ENCODE peak calls at places on chromosomes 13 and 19, in eight cellular contexts. One of them, this sample, is unnamed.

GRCh38 chr19:44071824-44072542 is at the start of gene ZNF284:
- DNase-seq in neural crest cell: peak; percentile 73
- DNase-seq in RWPE1: peak; percentile 84
- DNase-seq in activated B cell treated with CpG ODN at 0.5 μM for 24 hours: peak; percentile 67
- DNase-seq in Calu3: peak; percentile 91
- DNase-seq in upper lobe of left lung: peak; percentile 90
- DNase-seq in cardiac muscle cell: peak; percentile 93
- DNase-seq in lung: peak; percentile 90
- DNase-seq in this sample: peak; percentile 97

GRCh38 chr19:11200931-11201330 is 3.6 kb upstream of the KANK2 start:
- DNase-seq in lung: no peak
- DNase-seq in RWPE1: no peak
- DNase-seq in cardiac muscle cell: no peak
- DNase-seq in activated B cell treated with CpG ODN at 0.5 μM for 24 hours: no peak
- DNase-seq in neural crest cell: no peak
- DNase-seq in upper lobe of left lung: no peak
- DNase-seq in Calu3: no peak
- DNase-seq in this sample: no peak

GRCh38 chr19:29478578-29479565 is 46.9 kb upstream of the VSTM2B start:
- DNase-seq in upper lobe of left lung: no peak
- DNase-seq in neural crest cell: peak; percentile 52
- DNase-seq in lung: peak; percentile 25
- DNase-seq in cardiac muscle cell: no peak
- DNase-seq in activated B cell treated with CpG ODN at 0.5 μM for 24 hours: no peak
- DNase-seq in Calu3: peak; percentile 31
- DNase-seq in RWPE1: no peak
- DNase-seq in this sample: peak; percentile 74

GRCh38 chr13:79772811-79773210 is 291.9 kb downstream of the NDFIP2 start:
- DNase-seq in cardiac muscle cell: no peak
- DNase-seq in Calu3: no peak
- DNase-seq in RWPE1: no peak
- DNase-seq in lung: no peak
- DNase-seq in activated B cell treated with CpG ODN at 0.5 μM for 24 hours: no peak
- DNase-seq in neural crest cell: no peak
- DNase-seq in upper lobe of left lung: no peak
- DNase-seq in this sample: no peak

GRCh38 chr19:55096061-55096701 is 20.5 kb downstream of the EPS8L1 start:
- DNase-seq in neural crest cell: no peak
- DNase-seq in lung: no peak
- DNase-seq in Calu3: no peak
- DNase-seq in activated B cell treated with CpG ODN at 0.5 μM for 24 hours: no peak
- DNase-seq in RWPE1: no peak
- DNase-seq in upper lobe of left lung: no peak
- DNase-seq in cardiac muscle cell: no peak
- DNase-seq in this sample: no peak

GRCh38 chr13:30047154-30047874 is 196.9 kb upstream of the UBL3 start:
- DNase-seq in RWPE1: no peak
- DNase-seq in activated B cell treated with CpG ODN at 0.5 μM for 24 hours: no peak
- DNase-seq in cardiac muscle cell: peak; percentile 27
- DNase-seq in lung: no peak
- DNase-seq in upper lobe of left lung: no peak
- DNase-seq in neural crest cell: no peak
- DNase-seq in Calu3: no peak
- DNase-seq in this sample: no peak

GRCh38 chr19:38900220-38900629 is 456 bp downstream of the NFKBIB start:
- DNase-seq in cardiac muscle cell: no peak
- DNase-seq in activated B cell treated with CpG ODN at 0.5 μM for 24 hours: no peak
- DNase-seq in upper lobe of left lung: no peak
- DNase-seq in neural crest cell: no peak
- DNase-seq in Calu3: no peak
- DNase-seq in lung: no peak
- DNase-seq in RWPE1: peak; percentile 64
- DNase-seq in this sample: no peak

GRCh38 chr13:20633802-20634201 is 66.8 kb downstream of the IFT88 start:
- DNase-seq in neural crest cell: no peak
- DNase-seq in activated B cell treated with CpG ODN at 0.5 μM for 24 hours: no peak
- DNase-seq in cardiac muscle cell: no peak
- DNase-seq in Calu3: no peak
- DNase-seq in RWPE1: peak; percentile 9
- DNase-seq in upper lobe of left lung: no peak
- DNase-seq in lung: no peak
- DNase-seq in this sample: no peak

GRCh38 chr13:100235311-100235901 is 146.5 kb downstream of the PCCA start:
- DNase-seq in Calu3: peak; percentile 15
- DNase-seq in activated B cell treated with CpG ODN at 0.5 μM for 24 hours: no peak
- DNase-seq in upper lobe of left lung: no peak
- DNase-seq in RWPE1: peak; percentile 53
- DNase-seq in lung: no peak
- DNase-seq in cardiac muscle cell: peak; percentile 66
- DNase-seq in neural crest cell: peak; percentile 29
- DNase-seq in this sample: no peak

GRCh38 chr19:45508931-45509691 is 1.8 kb downstream of the VASP start:
- DNase-seq in upper lobe of left lung: peak; percentile 86
- DNase-seq in cardiac muscle cell: peak; percentile 84
- DNase-seq in RWPE1: peak; percentile 82
- DNase-seq in Calu3: peak; percentile 76
- DNase-seq in activated B cell treated with CpG ODN at 0.5 μM for 24 hours: peak; percentile 59
- DNase-seq in neural crest cell: peak; percentile 41
- DNase-seq in lung: peak; percentile 79
- DNase-seq in this sample: peak; percentile 60

GRCh38 chr13:111460548-111461444 is 140.4 kb downstream of the TEX29 start:
- DNase-seq in RWPE1: peak; percentile 35
- DNase-seq in neural crest cell: peak; percentile 45
- DNase-seq in upper lobe of left lung: peak; percentile 20
- DNase-seq in lung: no peak
- DNase-seq in Calu3: peak; percentile 24
- DNase-seq in cardiac muscle cell: peak; percentile 41
- DNase-seq in activated B cell treated with CpG ODN at 0.5 μM for 24 hours: no peak
- DNase-seq in this sample: peak; percentile 86

GRCh38 chr13:43057653-43058317 is 34.4 kb downstream of the DNAJC15 start:
- DNase-seq in activated B cell treated with CpG ODN at 0.5 μM for 24 hours: no peak
- DNase-seq in upper lobe of left lung: no peak
- DNase-seq in RWPE1: no peak
- DNase-seq in Calu3: peak; percentile 43
- DNase-seq in cardiac muscle cell: peak; percentile 38
- DNase-seq in lung: no peak
- DNase-seq in neural crest cell: no peak
- DNase-seq in this sample: no peak

DNA sequence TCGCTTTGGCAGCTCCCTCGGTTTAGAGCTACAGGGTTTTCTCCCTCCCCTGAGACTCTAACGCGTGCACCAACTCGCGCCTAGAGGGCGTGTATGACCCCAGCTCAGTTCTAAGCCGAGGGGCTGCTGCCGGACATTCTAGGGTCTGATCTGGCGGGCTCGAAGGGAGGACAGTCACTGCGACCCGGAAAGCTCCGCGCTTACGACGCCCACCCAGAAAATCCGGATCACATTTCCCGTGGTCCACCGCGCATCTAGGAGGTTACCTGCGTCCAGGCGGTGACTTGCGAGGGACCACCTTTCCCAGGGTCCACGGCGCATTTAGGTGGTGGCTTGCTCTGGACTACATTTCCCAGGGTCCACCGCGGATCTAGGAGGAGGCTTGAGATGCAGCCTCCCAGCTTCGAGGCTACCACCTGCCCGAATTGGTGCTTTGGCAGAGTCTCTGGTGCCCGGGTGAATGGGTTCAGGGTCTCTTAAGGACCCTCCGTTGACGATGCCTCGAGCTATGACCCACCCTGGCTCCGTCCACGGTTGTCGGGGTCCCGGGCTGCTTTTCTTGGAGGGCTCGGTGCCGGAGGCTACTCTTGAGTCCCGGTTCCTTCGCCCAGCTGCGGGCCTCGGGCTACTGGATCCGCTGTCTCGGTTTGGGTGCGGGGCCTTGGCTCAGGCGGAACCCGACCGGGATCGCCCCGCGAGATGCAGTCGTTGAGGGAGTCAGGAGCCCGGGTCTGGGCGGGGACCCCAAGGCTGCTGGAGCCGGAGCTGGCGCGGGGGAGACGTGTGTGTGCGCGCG is 30.5 kb downstream of the ZNF146 start:
- DNase-seq in activated B cell treated with CpG ODN at 0.5 μM for 24 hours: no peak
- DNase-seq in neural crest cell: peak; percentile 26
- DNase-seq in lung: no peak
- DNase-seq in cardiac muscle cell: peak; percentile 26
- DNase-seq in Calu3: no peak
- DNase-seq in RWPE1: no peak
- DNase-seq in upper lobe of left lung: no peak
- DNase-seq in this sample: no peak
- TF ChIP-seq CTCF in activated B cell treated with CpG ODN at 0.5 μM for 24 hours: no peak
- TF ChIP-seq CTCF in neural crest cell: peak; percentile 27
- TF ChIP-seq CTCF in lung: no peak
- TF ChIP-seq CTCF in cardiac muscle cell: no peak
- TF ChIP-seq CTCF in Calu3: no peak
- TF ChIP-seq CTCF in RWPE1: no peak
- TF ChIP-seq CTCF in upper lobe of left lung: no peak
- TF ChIP-seq CTCF in this sample: no peak

GRCh38 chr13:28819748-28820098 is 416 bp upstream of the MTUS2 start:
- DNase-seq in lung: no peak
- DNase-seq in cardiac muscle cell: peak; percentile 54
- DNase-seq in Calu3: peak; percentile 66
- DNase-seq in RWPE1: no peak
- DNase-seq in activated B cell treated with CpG ODN at 0.5 μM for 24 hours: peak; percentile 26
- DNase-seq in upper lobe of left lung: peak; percentile 28
- DNase-seq in neural crest cell: peak; percentile 68
- DNase-seq in this sample: no peak

GRCh38 chr13:28819046-28819747 is 942 bp upstream of the MTUS2 start:
- DNase-seq in upper lobe of left lung: no peak
- DNase-seq in lung: no peak
- DNase-seq in cardiac muscle cell: peak; percentile 37
- DNase-seq in Calu3: peak; percentile 6
- DNase-seq in RWPE1: no peak
- DNase-seq in activated B cell treated with CpG ODN at 0.5 μM for 24 hours: no peak
- DNase-seq in neural crest cell: peak; percentile 4
- DNase-seq in this sample: no peak

GRCh38 chr13:28822161-28822560 is 2.0 kb downstream of the MTUS2 start:
- DNase-seq in RWPE1: no peak
- DNase-seq in lung: no peak
- DNase-seq in neural crest cell: no peak
- DNase-seq in activated B cell treated with CpG ODN at 0.5 μM for 24 hours: no peak
- DNase-seq in upper lobe of left lung: no peak
- DNase-seq in Calu3: no peak
- DNase-seq in cardiac muscle cell: no peak
- DNase-seq in this sample: no peak

GRCh38 chr13:28820099-28821051 is at the start of gene MTUS2:
- DNase-seq in neural crest cell: peak; percentile 11
- DNase-seq in lung: no peak
- DNase-seq in cardiac muscle cell: no peak
- DNase-seq in upper lobe of left lung: no peak
- DNase-seq in RWPE1: no peak
- DNase-seq in Calu3: peak; percentile 7
- DNase-seq in activated B cell treated with CpG ODN at 0.5 μM for 24 hours: no peak
- DNase-seq in this sample: no peak

DNA sequence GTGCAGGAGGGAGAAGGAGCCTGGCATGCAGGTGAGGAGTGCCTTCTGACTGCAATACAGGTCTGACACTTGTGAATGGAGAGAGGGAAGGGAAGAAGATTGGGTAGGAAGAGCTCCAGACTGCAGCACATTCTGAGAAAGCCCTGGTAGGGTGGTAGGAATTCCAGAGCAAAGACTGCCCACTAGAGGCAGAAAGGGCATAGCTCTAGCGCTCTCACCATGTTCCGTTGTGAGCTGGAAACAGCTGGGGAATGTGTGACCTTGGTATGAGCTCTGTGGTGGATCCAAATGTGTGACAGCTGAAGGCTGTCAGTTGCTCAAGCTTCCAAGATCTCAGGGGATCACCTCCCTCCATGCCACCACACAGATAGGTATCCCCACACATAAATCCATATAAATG is 2.9 kb upstream of the MTUS2 start:
- DNase-seq in cardiac muscle cell: no peak
- DNase-seq in activated B cell treated with CpG ODN at 0.5 μM for 24 hours: no peak
- DNase-seq in upper lobe of left lung: no peak
- DNase-seq in neural crest cell: no peak
- DNase-seq in Calu3: no peak
- DNase-seq in RWPE1: no peak
- DNase-seq in lung: no peak
- DNase-seq in this sample: no peak
- TF ChIP-seq CTCF in cardiac muscle cell: peak; percentile 6
- TF ChIP-seq CTCF in activated B cell treated with CpG ODN at 0.5 μM for 24 hours: no peak
- TF ChIP-seq CTCF in upper lobe of left lung: no peak
- TF ChIP-seq CTCF in neural crest cell: peak; percentile 39
- TF ChIP-seq CTCF in Calu3: no peak
- TF ChIP-seq CTCF in RWPE1: no peak
- TF ChIP-seq CTCF in lung: no peak
- TF ChIP-seq CTCF in this sample: no peak

GRCh38 chr13:92535222-92536006 is 691.2 kb upstream of the GPC6 start:
- DNase-seq in activated B cell treated with CpG ODN at 0.5 μM for 24 hours: no peak
- DNase-seq in Calu3: no peak
- DNase-seq in lung: no peak
- DNase-seq in neural crest cell: no peak
- DNase-seq in upper lobe of left lung: no peak
- DNase-seq in RWPE1: no peak
- DNase-seq in cardiac muscle cell: no peak
- DNase-seq in this sample: no peak

GRCh38 chr13:92530364-92530763 is 696.2 kb upstream of the GPC6 start:
- DNase-seq in activated B cell treated with CpG ODN at 0.5 μM for 24 hours: no peak
- DNase-seq in Calu3: no peak
- DNase-seq in cardiac muscle cell: peak; percentile 57
- DNase-seq in RWPE1: no peak
- DNase-seq in lung: no peak
- DNase-seq in neural crest cell: no peak
- DNase-seq in upper lobe of left lung: no peak
- DNase-seq in this sample: no peak
- TF ChIP-seq CTCF in activated B cell treated with CpG ODN at 0.5 μM for 24 hours: no peak
- TF ChIP-seq CTCF in Calu3: no peak
- TF ChIP-seq CTCF in cardiac muscle cell: peak; percentile 42
- TF ChIP-seq CTCF in RWPE1: no peak
- TF ChIP-seq CTCF in lung: no peak
- TF ChIP-seq CTCF in neural crest cell: no peak
- TF ChIP-seq CTCF in upper lobe of left lung: no peak
- TF ChIP-seq CTCF in this sample: no peak

DNA sequence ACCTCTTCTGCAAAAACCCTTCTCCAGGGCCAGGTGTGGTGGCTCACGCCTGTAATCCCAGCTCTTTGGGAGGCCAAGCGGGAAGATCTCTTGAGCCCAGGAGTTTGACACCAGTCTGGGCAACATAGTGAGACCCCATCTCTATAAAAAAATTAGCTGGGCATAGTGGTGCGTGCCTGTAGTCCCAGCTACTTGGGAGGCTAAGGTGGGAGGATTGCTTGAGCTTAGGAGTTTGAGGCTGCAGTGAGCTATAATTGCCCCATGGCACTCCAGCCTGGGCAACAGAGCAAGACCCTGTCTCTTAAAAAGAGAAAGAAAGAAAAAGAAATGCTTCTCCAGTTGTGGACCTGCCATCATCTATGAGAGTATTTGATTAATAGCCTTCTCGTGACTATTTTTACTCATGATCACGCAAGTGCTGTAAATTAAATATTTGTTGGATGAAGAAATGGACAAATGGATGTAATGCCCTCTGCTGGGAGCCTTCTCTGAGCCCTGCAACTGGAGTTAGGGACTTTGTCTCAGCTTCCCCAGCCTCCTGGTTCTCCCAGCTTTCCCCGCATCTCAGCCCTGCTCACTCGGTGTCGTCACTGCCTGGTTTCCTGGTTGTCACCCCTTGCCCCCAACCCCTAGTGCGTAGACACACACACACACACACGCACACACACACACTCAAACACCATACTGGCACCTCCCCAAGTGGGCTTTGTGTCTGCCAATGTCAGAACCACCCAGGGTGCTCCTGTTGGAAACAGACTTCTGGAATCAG is 12.2 kb downstream of the WIZ start:
- DNase-seq in neural crest cell: no peak
- DNase-seq in lung: no peak
- DNase-seq in cardiac muscle cell: no peak
- DNase-seq in Calu3: no peak
- DNase-seq in upper lobe of left lung: no peak
- DNase-seq in RWPE1: no peak
- DNase-seq in activated B cell treated with CpG ODN at 0.5 μM for 24 hours: no peak
- DNase-seq in this sample: no peak
- TF ChIP-seq CTCF in neural crest cell: no peak
- TF ChIP-seq CTCF in lung: no peak
- TF ChIP-seq CTCF in cardiac muscle cell: no peak
- TF ChIP-seq CTCF in Calu3: no peak
- TF ChIP-seq CTCF in upper lobe of left lung: no peak
- TF ChIP-seq CTCF in RWPE1: no peak
- TF ChIP-seq CTCF in activated B cell treated with CpG ODN at 0.5 μM for 24 hours: no peak
- TF ChIP-seq CTCF in this sample: no peak

This sample was measured in lower leg skin.